ENCODE peak calls at places on chromosomes 4 and X, in four cellular contexts. One of them, this sample, is unnamed.

GRCh38 chr4:153781717-153782416 is 7.0 kb downstream of the SFRP2 start:
- DNase-seq in GM23338: peak; percentile 55
- DNase-seq in GM06990: no peak
- DNase-seq in T-cell: no peak
- DNase-seq in this sample: no peak

GRCh38 chrX:17689971-17690409 is 47.3 kb upstream of the SCML1 start:
- DNase-seq in GM23338: peak; percentile 64
- DNase-seq in GM06990: no peak
- DNase-seq in T-cell: peak; percentile 21
- DNase-seq in this sample: peak; percentile 31

GRCh38 chr4:7805533-7806079 is 134.1 kb downstream of the AFAP1 start:
- DNase-seq in GM23338: peak; percentile 68
- DNase-seq in GM06990: no peak
- DNase-seq in T-cell: no peak
- DNase-seq in this sample: no peak

GRCh38 chr4:38856046-38856445 is 571 bp downstream of the TLR6 start:
- DNase-seq in GM23338: no peak
- DNase-seq in GM06990: peak; percentile 46
- DNase-seq in T-cell: no peak
- DNase-seq in this sample: no peak

GRCh38 chrX:105821471-105822081 is 763 bp upstream of the NRK start:
- DNase-seq in GM23338: peak; percentile 84
- DNase-seq in GM06990: no peak
- DNase-seq in T-cell: no peak
- DNase-seq in this sample: no peak

GRCh38 chrX:47218920-47219815 is 687 bp downstream of the CDK16 start:
- DNase-seq in GM23338: peak; percentile 48
- DNase-seq in GM06990: peak; percentile 55
- DNase-seq in T-cell: peak; percentile 25
- DNase-seq in this sample: peak; percentile 0

GRCh38 chrX:14694631-14695030 is 165.3 kb downstream of the GLRA2 start:
- DNase-seq in GM23338: no peak
- DNase-seq in GM06990: no peak
- DNase-seq in T-cell: no peak
- DNase-seq in this sample: no peak

GRCh38 chr4:124030038-124030638 is 633.5 kb downstream of the SPRY1 start:
- DNase-seq in GM23338: no peak
- DNase-seq in GM06990: no peak
- DNase-seq in T-cell: no peak
- DNase-seq in this sample: peak; percentile 8

GRCh38 chr4:35500812-35501211 is 743.5 kb downstream of the ARAP2 start:
- DNase-seq in GM23338: no peak
- DNase-seq in GM06990: no peak
- DNase-seq in T-cell: no peak
- DNase-seq in this sample: no peak

GRCh38 chr4:40843696-40844095 is 93.9 kb downstream of the NSUN7 start:
- DNase-seq in GM23338: peak; percentile 76
- DNase-seq in GM06990: no peak
- DNase-seq in T-cell: peak; percentile 5
- DNase-seq in this sample: no peak

GRCh38 chr4:8694651-8695151 is 102.1 kb downstream of the CPZ start:
- DNase-seq in GM23338: no peak
- DNase-seq in GM06990: no peak
- DNase-seq in T-cell: no peak
- DNase-seq in this sample: no peak

This sample was measured in NCI-H1436.